ENCODE peak calls at places on chromosomes 4 and X, in eight cellular contexts. O is transverse colon, T is HCT116, B is suprapubic skin, K is HL-60, C is sigmoid colon, S is upper lobe of left lung, M is stomach. D is an unnamed sample.

GRCh38 chrX:39144965-39145364 is 343.7 kb downstream of the MID1IP1 start:
- DNase-seq in O (no peak), T (no peak), C (no peak), K (peak; percentile 74), B (no peak), S (no peak), M (no peak), D (no peak)

GRCh38 chr4:111475001-111475400 is 670.3 kb upstream of the FAM241A start:
- DNase-seq in B (no peak), O (peak; percentile 57), T (peak; percentile 38), M (no peak), K (no peak), C (no peak), S (no peak), D (no peak)

GRCh38 chrX:17622331-17622730 is 115.0 kb upstream of the SCML1 start:
- DNase-seq in O (no peak), M (no peak), T (no peak), S (no peak), C (no peak), B (no peak), K (no peak), D (no peak)

GRCh38 chr4:24809376-24809775 is 14.0 kb downstream of the SOD3 start:
- DNase-seq in O (no peak), K (no peak), T (no peak), B (no peak), C (no peak), M (no peak), S (no peak), D (no peak)

GRCh38 chrX:140766024-140766611 is 56.6 kb downstream of the LINC00632 start:
- DNase-seq in O (peak; percentile 22), K (no peak), M (peak; percentile 37), T (no peak), C (peak; percentile 61), S (no peak), B (peak; percentile 62), D (no peak)

GRCh38 chr4:12852338-12853307 is 631.5 kb downstream of the RAB28 start:
- DNase-seq in S (no peak), M (no peak), O (no peak), T (peak; percentile 63), B (no peak), K (no peak), C (no peak), D (no peak)

GRCh38 chr4:142404191-142404611 is 441.9 kb downstream of the INPP4B start:
- DNase-seq in S (no peak), B (peak; percentile 65), C (no peak), M (no peak), T (peak; percentile 82), O (no peak), K (no peak), D (no peak)

GRCh38 chrX:134727363-134727762 is 69.1 kb upstream of the PLAC1 start:
- DNase-seq in K (no peak), O (no peak), T (no peak), M (no peak), S (no peak), C (no peak), B (no peak), D (no peak)

GRCh38 chrX:74133156-74133796 is 170.7 kb upstream of the ZCCHC13 start:
- DNase-seq in B (no peak), K (peak; percentile 3), C (no peak), S (no peak), M (no peak), T (peak; percentile 10), O (no peak), D (no peak)

GRCh38 chr4:124337874-124338273 is 374.7 kb downstream of the ANKRD50 start:
- DNase-seq in C (no peak), S (peak; percentile 3), O (no peak), T (no peak), M (no peak), K (no peak), B (no peak), D (no peak)

GRCh38 chr4:66681962-66682361 is 863.3 kb downstream of the CENPC start:
- DNase-seq in K (no peak), C (no peak), T (no peak), O (no peak), B (no peak), S (no peak), M (no peak), D (no peak)

GRCh38 chr4:244471-244870 is 60.8 kb downstream of the ZNF732 start:
- DNase-seq in T (peak; percentile 12), M (peak; percentile 56), C (peak; percentile 66), B (no peak), K (no peak), S (no peak), O (peak; percentile 44), D (no peak)
- TF ChIP-seq CTCF in T (peak; percentile 43), M (no peak), C (peak; percentile 56), B (peak; percentile 50), K (no peak), S (peak; percentile 60), O (peak; percentile 76), D (peak; percentile 58)

DNA sequence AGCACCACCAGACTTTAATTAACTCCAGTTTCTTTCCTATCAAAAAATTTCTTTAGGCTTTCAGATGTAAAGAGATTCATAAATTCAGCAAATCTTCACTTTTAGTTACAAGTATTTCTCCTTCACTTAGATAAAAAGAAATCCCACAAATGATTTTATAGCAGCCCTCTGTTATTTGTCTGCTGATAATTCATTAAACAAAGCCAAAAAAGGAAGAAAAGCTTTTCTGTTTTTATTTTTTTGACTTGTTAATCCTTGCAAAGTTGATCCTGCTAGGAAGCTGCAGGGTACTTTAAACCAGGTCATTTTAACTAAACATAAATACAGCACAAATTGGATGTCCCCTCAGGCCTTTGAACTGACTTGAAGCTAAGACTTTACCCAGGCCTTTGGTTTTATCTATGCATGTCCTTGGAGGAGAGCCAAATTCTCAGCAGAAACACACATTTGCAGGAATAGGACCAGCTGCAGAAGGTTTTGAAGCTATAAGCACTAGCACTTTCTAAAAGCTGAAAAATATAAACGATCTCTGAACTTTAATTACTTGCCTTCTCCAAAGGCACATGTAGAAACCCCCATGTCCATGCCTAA is 57.5 kb downstream of the PCDH18 start:
- DNase-seq in K (no peak), C (no peak), O (no peak), S (no peak), B (no peak), M (no peak), T (no peak), D (no peak)
- TF ChIP-seq POLR2AphosphoS5 in K (no peak), C (no peak), O (no peak), S (no peak), B (no peak), M (no peak), T (no peak), D (no peak)

GRCh38 chr4:77045490-77045889 is 30.3 kb downstream of the CCNI start:
- DNase-seq in C (no peak), O (no peak), M (no peak), K (no peak), B (no peak), T (no peak), S (no peak), D (no peak)
- TF ChIP-seq CTCF in C (no peak), O (no peak), M (no peak), K (no peak), B (no peak), T (peak; percentile 16), S (peak; percentile 8), D (no peak)

DNA sequence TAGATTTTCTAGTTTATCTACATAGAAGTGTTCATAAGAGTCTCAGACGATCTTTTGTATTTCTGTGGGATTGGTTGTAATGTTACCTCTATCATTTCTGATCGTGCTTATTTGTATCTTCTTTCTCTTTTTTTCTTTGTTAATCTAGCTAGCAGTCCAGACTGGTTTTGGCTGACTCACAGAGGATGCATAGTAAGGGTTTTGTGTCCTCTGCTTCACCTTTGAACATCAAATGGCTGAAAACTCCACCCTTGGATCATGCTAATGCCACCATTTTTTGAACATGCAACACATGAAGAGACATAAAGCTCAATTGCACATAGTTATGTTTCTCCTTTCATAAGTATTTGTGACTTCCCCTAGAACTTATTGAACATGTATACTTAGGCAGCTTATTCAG is 22.8 kb downstream of the TMPRSS11A start:
- DNase-seq in T (no peak), C (no peak), B (no peak), K (no peak), M (no peak), O (no peak), S (no peak), D (no peak)
- TF ChIP-seq POLR2AphosphoS5 in T (no peak), C (no peak), B (no peak), K (no peak), M (no peak), O (no peak), S (no peak), D (no peak)

GRCh38 chr4:52665592-52665991 is 6.5 kb upstream of the USP46 start:
- DNase-seq in S (no peak), T (peak; percentile 44), M (no peak), C (no peak), O (no peak), B (no peak), K (no peak), D (no peak)
- TF ChIP-seq CTCF in S (peak; percentile 17), T (peak; percentile 38), M (no peak), C (no peak), O (no peak), B (no peak), K (no peak), D (no peak)

GRCh38 chr4:86927843-86928395 is 6.9 kb upstream of the AFF1 start:
- DNase-seq in B (peak; percentile 72), O (peak; percentile 21), M (no peak), K (peak; percentile 75), C (peak; percentile 89), S (no peak), T (no peak), D (no peak)
- TF ChIP-seq POLR2AphosphoS5 in B (peak; percentile 87), O (peak; percentile 47), M (no peak), K (no peak), C (peak; percentile 59), S (no peak), T (no peak), D (no peak)

GRCh38 chrX:101460669-101461068 is 24.6 kb upstream of the ARMCX4 start:
- DNase-seq in B (no peak), T (no peak), O (no peak), K (no peak), C (no peak), M (no peak), S (no peak), D (no peak)
- TF ChIP-seq CTCF in B (no peak), T (no peak), O (no peak), K (no peak), C (no peak), M (no peak), S (no peak), D (no peak)

GRCh38 chr4:38872620-38873019 is 5.0 kb downstream of the FAM114A1 start:
- DNase-seq in T (no peak), O (peak; percentile 50), K (no peak), B (no peak), S (no peak), M (peak; percentile 42), C (no peak), D (peak; percentile 52)
- TF ChIP-seq POLR2AphosphoS5 in T (no peak), O (peak; percentile 69), K (no peak), B (no peak), S (no peak), M (no peak), C (peak; percentile 49), D (no peak)

DNA sequence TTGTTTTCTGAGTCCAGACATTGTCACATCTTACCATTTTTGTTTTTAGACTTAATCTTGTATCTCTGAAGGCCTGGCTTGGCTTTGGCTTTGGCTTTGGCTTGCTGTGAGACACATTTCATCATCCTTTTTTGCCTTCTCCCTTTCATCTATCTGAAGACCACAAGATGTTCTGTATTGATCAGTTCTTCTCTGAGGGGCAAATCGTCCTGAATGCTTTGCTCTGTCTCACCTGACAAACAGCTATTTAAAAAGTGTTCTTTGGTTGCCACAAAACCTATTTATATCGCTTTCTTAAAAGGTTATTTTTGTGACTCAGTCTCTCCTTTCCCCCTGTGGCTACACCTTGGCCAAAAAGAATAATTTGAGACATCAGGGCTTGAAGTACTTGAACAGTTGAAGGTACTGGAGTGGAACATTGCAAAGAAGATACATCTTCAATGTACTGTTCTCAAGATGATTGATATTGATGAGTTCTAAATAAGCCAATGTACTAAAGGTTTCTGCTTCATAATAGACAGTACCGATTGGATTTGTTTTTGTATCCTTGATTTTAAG is 80.7 kb downstream of the ALG13 start:
- DNase-seq in S (no peak), T (no peak), M (no peak), K (no peak), O (no peak), B (no peak), C (no peak), D (no peak)
- TF ChIP-seq CTCF in S (no peak), T (no peak), M (no peak), K (no peak), O (no peak), B (no peak), C (no peak), D (no peak)

D was measured in breast epithelium.